ENCODE peak calls at places on chromosomes 6 and 20, in ten cellular contexts. M is activated CD4-positive, alpha-beta T cell treated with anti-CD3 and anti-CD28 coated beads for 24 hours; D is NCI-H460; C is AG04450; L is tibial artery; P is heart right ventricle; R is AG08395; B is MM.1S; I is mesothelial cell of epicardium; Z is hypothalamus. U is an unnamed sample.

GRCh38 chr6:9999806-10000205 is 415.1 kb downstream of the TFAP2A start:
- DNase-seq in M (no peak), D (no peak), C (no peak), L (no peak), P (no peak), R (no peak), B (no peak), I (no peak), Z (no peak), U (no peak)

GRCh38 chr6:55276745-55277627 is 50.3 kb upstream of the GFRAL start:
- DNase-seq in M (no peak), D (peak), C (peak), L (no peak), P (peak), R (peak), B (peak), I (no peak), Z (no peak), U (no peak)

GRCh38 chr20:62359491-62360121 is 7.5 kb downstream of the LAMA5 start:
- DNase-seq in M (no peak), D (peak), C (no peak), L (peak), P (peak), R (no peak), B (no peak), I (no peak), Z (no peak), U (no peak)

GRCh38 chr6:835476-836160 is 142.7 kb upstream of the EXOC2 start:
- DNase-seq in M (no peak), D (no peak), C (no peak), L (no peak), P (no peak), R (no peak), B (no peak), I (no peak), Z (no peak), U (no peak)

GRCh38 chr6:4780360-4780812 is 4.2 kb downstream of the CDYL start:
- DNase-seq in M (no peak), D (no peak), C (no peak), L (no peak), P (no peak), R (no peak), B (no peak), I (no peak), Z (no peak), U (no peak)

GRCh38 chr6:33419580-33420492 is at the start of gene SYNGAP1:
- DNase-seq in M (no peak), D (no peak), C (peak), L (peak), P (peak), R (peak), B (no peak), I (no peak), Z (no peak), U (no peak)

GRCh38 chr6:166343157-166343502 is 785 bp upstream of the SFT2D1 start:
- DNase-seq in M (no peak), D (no peak), C (no peak), L (no peak), P (no peak), R (no peak), B (no peak), I (no peak), Z (no peak), U (no peak)

GRCh38 chr6:13413906-13414555 is 73.4 kb downstream of the GFOD1 start:
- DNase-seq in M (no peak), D (no peak), C (no peak), L (peak), P (peak), R (no peak), B (no peak), I (no peak), Z (no peak), U (no peak)

GRCh38 chr6:169789146-169789943 is 37.9 kb downstream of the ERMARD start:
- DNase-seq in M (no peak), D (no peak), C (no peak), L (peak), P (no peak), R (no peak), B (no peak), I (no peak), Z (no peak), U (no peak)

U was measured in stimulated activated CD4-positive, alpha-beta T cell treated with anti-CD3 and anti-CD28 coated beads, Interleukin-15, amount 100 ng/mL, for 48 hours.